ENCODE peak calls at places on chromosomes 5 and 9, in four cellular contexts. P is K562, C is HepG2, E is GM12878. J is an unnamed sample.

GRCh38 chr5:159891371-159891770 is 24.9 kb upstream of the ADRA1B start:
- DNase-seq in P (no peak), C (no peak), E (no peak), J (no peak)

GRCh38 chr5:170387775-170388174 is 1.4 kb downstream of the KCNMB1 start:
- DNase-seq in P (no peak), C (no peak), E (no peak), J (no peak)

GRCh38 chr5:75460947-75461346 is 50.5 kb downstream of the CERT1 start:
- DNase-seq in P (no peak), C (no peak), E (peak), J (no peak)

GRCh38 chr9:110028281-110029075 is 179.5 kb downstream of the C9orf152 start:
- DNase-seq in P (no peak), C (no peak), E (no peak), J (no peak)

GRCh38 chr5:139914218-139914807 is 118.7 kb downstream of the PSD2 start:
- DNase-seq in P (no peak), C (no peak), E (no peak), J (no peak)

GRCh38 chr5:128711216-128711615 is 173.2 kb upstream of the FBN2 start:
- DNase-seq in P (no peak), C (no peak), E (no peak), J (no peak)

GRCh38 chr9:75170898-75171360 is 82.6 kb downstream of the OSTF1 start:
- DNase-seq in P (peak), C (no peak), E (no peak), J (no peak)

GRCh38 chr5:77620404-77620803 is 18.1 kb downstream of the OTP start:
- DNase-seq in P (no peak), C (peak), E (no peak), J (no peak)

GRCh38 chr9:10274983-10275382 is 337.8 kb downstream of the PTPRD start:
- DNase-seq in P (no peak), C (no peak), E (no peak), J (no peak)

GRCh38 chr5:158414780-158415179 is 555.8 kb upstream of the CLINT1 start:
- DNase-seq in P (no peak), C (no peak), E (no peak), J (no peak)

GRCh38 chr5:93191016-93191415 is 390.0 kb downstream of the NR2F1-AS1 start:
- DNase-seq in P (no peak), C (no peak), E (no peak), J (no peak)

GRCh38 chr5:57976506-57976905 is 483.4 kb downstream of the PLK2 start:
- DNase-seq in P (no peak), C (no peak), E (no peak), J (no peak)

GRCh38 chr5:78507531-78507930 is 141.0 kb downstream of the LHFPL2 start:
- DNase-seq in P (no peak), C (peak), E (no peak), J (no peak)

GRCh38 chr5:10354048-10354872 is 765 bp downstream of the MARCHF6 start:
- DNase-seq in P (peak), C (peak), E (no peak), J (peak)

GRCh38 chr5:127210082-127210481 is 80.5 kb upstream of the MEGF10 start:
- DNase-seq in P (no peak), C (no peak), E (no peak), J (no peak)

GRCh38 chr5:160152901-160153300 is 33.7 kb upstream of the PWWP2A start:
- DNase-seq in P (no peak), C (no peak), E (no peak), J (no peak)

GRCh38 chr5:169648725-169649124 is 11.7 kb downstream of the DOCK2 start:
- DNase-seq in P (peak), C (no peak), E (no peak), J (no peak)

GRCh38 chr5:147065071-147065470 is 169.8 kb upstream of the STK32A start:
- DNase-seq in P (no peak), C (no peak), E (no peak), J (no peak)

GRCh38 chr5:138929571-138929955 is 54.4 kb upstream of the LRRTM2 start:
- DNase-seq in P (no peak), C (no peak), E (no peak), J (no peak)

GRCh38 chr5:132136906-132137305 is 63.3 kb downstream of the CSF2 start:
- DNase-seq in P (no peak), C (no peak), E (no peak), J (no peak)

GRCh38 chr5:28234356-28234968 is 1196.1 kb upstream of the CDH9 start:
- DNase-seq in P (no peak), C (no peak), E (no peak), J (no peak)

GRCh38 chr5:45179686-45180085 is 370.9 kb downstream of the MRPS30 start:
- DNase-seq in P (no peak), C (no peak), E (no peak), J (no peak)

GRCh38 chr9:88740844-88741243 is 205.9 kb downstream of the NXNL2 start:
- DNase-seq in P (no peak), C (no peak), E (no peak), J (no peak)

GRCh38 chr9:19409406-19410194 is 791 bp downstream of the ACER2 start:
- DNase-seq in P (peak), C (peak), E (no peak), J (peak)

GRCh38 chr9:110592075-110592830 is 12.7 kb upstream of the SVEP1 start:
- DNase-seq in P (no peak), C (no peak), E (no peak), J (no peak)

GRCh38 chr9:120902824-120903608 is 23.6 kb downstream of the TRAF1 start:
- DNase-seq in P (no peak), C (no peak), E (no peak), J (no peak)

GRCh38 chr5:139243425-139243965 is 45.3 kb upstream of the SIL1 start:
- DNase-seq in P (no peak), C (no peak), E (no peak), J (no peak)

GRCh38 chr5:142463880-142464279 is 139.1 kb upstream of the SPRY4 start:
- DNase-seq in P (no peak), C (no peak), E (no peak), J (no peak)

GRCh38 chr5:146218163-146218562 is 14.8 kb downstream of the RBM27 start:
- DNase-seq in P (no peak), C (no peak), E (no peak), J (no peak)

GRCh38 chr9:113309204-113309813 is 6.1 kb upstream of the RNF183 start:
- DNase-seq in P (peak), C (peak), E (no peak), J (peak)
- TF ChIP-seq FOXM1 in P (no peak), C (no peak), E (no peak), J (no peak)

GRCh38 chr5:16666861-16667481 is 50.2 kb upstream of the RETREG1 start:
- DNase-seq in P (no peak), C (peak), E (no peak), J (no peak)
- TF ChIP-seq SP1 in P (no peak), C (no peak), E (no peak), J (no peak)

GRCh38 chr5:1724822-1725602 is 74.6 kb downstream of the MRPL36 start:
- DNase-seq in P (peak), C (no peak), E (no peak), J (no peak)

GRCh38 chr5:1723476-1723875 is 76.2 kb downstream of the MRPL36 start:
- DNase-seq in P (no peak), C (no peak), E (no peak), J (no peak)

GRCh38 chr5:1720396-1721110 is 79.1 kb downstream of the MRPL36 start:
- DNase-seq in P (no peak), C (no peak), E (no peak), J (no peak)

GRCh38 chr5:1723957-1724821 is 75.4 kb downstream of the MRPL36 start:
- DNase-seq in P (no peak), C (no peak), E (no peak), J (no peak)

DNA sequence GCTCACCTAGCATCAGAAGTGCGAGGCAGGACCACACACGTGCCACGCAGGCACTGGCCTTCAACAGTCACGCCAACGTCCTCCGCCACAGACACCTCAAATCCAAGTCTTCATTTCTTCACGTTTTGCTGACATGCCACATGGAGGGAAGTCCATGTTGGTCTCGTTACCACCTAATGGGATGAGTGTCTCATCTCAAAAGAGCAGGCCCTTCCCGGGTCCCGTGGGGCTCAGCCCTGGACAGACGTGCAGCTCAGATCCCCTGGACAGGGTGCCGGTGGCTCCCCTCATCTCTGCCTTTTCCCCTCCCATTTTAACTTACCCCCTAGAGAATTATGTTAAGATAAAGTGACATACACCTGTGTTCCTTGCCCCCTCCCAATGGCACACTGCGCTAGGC is 76.8 kb downstream of the MRPL36 start:
- DNase-seq in P (no peak), C (no peak), E (no peak), J (no peak)
- TF ChIP-seq FOXM1 in P (no peak), C (no peak), E (no peak), J (no peak)

GRCh38 chr5:175746851-175747250 is 89.0 kb downstream of the HRH2 start:
- DNase-seq in P (peak), C (no peak), E (no peak), J (peak)
- TF ChIP-seq SP1 in P (no peak), C (no peak), E (no peak), J (no peak)

DNA sequence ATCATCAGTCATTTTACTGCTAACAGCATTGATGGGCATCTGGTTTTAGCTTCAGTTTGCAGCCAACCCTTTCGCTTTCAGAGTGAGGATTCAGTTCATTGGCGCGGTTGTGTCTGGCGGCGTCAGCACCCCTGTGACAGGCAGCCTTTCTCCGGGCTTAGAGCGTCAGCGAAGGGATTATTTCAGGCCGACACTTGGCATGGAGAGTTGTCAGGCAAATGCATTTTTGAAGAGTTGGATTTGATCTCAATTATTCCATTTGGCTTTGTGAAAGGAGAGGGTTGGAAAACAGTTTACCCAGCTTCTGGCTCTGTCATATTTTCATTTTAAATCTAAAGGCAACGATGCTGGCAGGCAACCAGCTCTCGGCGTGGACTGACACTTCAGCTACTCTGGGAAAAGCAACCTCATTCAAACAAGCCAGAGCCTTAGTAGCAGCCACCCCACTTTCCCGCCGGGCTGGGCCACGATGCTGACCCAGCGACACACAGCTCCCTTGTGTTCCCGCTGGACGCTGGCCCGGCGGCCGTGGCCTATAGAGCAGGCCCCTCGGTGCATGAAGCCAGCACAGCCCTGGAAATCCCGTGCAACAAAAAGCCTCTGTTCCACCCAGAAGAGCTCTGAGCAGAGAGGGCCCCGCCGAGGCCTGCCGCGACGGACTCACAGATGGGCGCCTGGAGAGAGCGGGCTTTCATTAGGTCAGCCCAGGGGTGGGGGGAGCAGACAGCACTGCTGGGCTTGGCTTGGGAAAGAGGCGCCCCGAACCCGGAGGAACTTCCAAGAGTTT is 28.9 kb upstream of the LPCAT1 start:
- DNase-seq in P (no peak), C (peak), E (no peak), J (no peak)
- TF ChIP-seq FOXM1 in P (no peak), C (no peak), E (no peak), J (no peak)

DNA sequence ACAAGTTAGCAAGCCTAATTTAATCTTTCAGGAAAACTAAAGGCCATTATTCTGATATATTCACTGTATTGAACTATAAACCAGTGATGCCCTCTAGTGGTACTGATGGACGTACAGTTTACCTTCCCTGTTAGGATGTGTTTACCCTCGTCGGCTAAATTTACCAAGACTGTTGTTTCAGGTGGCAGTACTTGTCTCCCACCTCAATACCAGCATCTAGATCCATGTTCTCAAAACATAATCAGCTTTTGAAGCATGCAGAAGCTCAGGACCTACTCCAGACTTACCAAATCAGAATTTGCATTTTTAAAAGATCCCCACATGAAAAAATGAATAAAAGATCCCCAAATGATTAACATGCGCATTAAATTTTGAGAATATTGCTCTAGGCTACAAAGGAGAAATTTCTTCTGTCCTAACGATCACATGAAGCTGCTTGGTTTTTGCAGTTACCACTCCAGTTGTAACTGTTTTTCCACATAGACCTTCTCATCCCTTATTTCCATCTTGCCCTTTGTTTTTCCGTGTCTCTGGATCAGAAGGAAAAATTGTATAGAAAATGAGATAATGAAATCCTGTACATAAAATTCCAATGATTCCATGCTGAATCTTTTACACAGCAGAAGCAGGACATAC is 3.2 kb upstream of the BAAT start:
- DNase-seq in P (peak), C (peak), E (no peak), J (peak)
- TF ChIP-seq SP1 in P (no peak), C (no peak), E (no peak), J (no peak)

GRCh38 chr5:76490970-76491369 is 87.9 kb downstream of the IQGAP2 start:
- DNase-seq in P (no peak), C (no peak), E (no peak), J (no peak)
- TF ChIP-seq FOXM1 in P (no peak), C (no peak), E (no peak), J (no peak)

GRCh38 chr5:31937226-31937625 is 236.9 kb downstream of the GOLPH3 start:
- DNase-seq in P (no peak), C (no peak), E (no peak), J (no peak)
- TF ChIP-seq SP1 in P (no peak), C (no peak), E (no peak), J (no peak)

GRCh38 chr5:98780390-98780789 is 6.9 kb downstream of the RGMB start:
- DNase-seq in P (no peak), C (no peak), E (no peak), J (no peak)
- TF ChIP-seq FOXM1 in P (no peak), C (no peak), E (no peak), J (no peak)

GRCh38 chr5:173530547-173530946 is 85.9 kb downstream of the BOD1 start:
- DNase-seq in P (peak), C (peak), E (no peak), J (peak)
- TF ChIP-seq SP1 in P (no peak), C (no peak), E (no peak), J (no peak)

J was measured in HEK293T.